ENCODE peak calls at places on chromosome 13, in seven cellular contexts. R is CD4-positive, CD25-positive, alpha-beta regulatory T cell; E is thoracic aorta; H is neural progenitor cell; F is heart right ventricle; Y is effector memory CD4-positive, alpha-beta T cell; C is uterus. O is an unnamed sample.

GRCh38 chr13:27131202-27131623 is 40.4 kb downstream of the USP12 start:
- DNase-seq in R (peak; percentile 77), H (no peak), C (no peak), F (no peak), E (no peak), Y (peak; percentile 51), O (peak; percentile 95)

GRCh38 chr13:87498681-87499080 is 172.5 kb upstream of the SLITRK5 start:
- DNase-seq in H (peak; percentile 49), Y (no peak), C (no peak), E (no peak), R (no peak), F (no peak), O (peak; percentile 7)

GRCh38 chr13:31824705-31825512 is 85.6 kb downstream of the RXFP2 start:
- DNase-seq in F (peak; percentile 37), E (no peak), R (no peak), Y (no peak), C (no peak), H (no peak), O (no peak)

GRCh38 chr13:27379694-27380596 is 44.5 kb upstream of the GTF3A start:
- DNase-seq in C (peak; percentile 25), Y (peak; percentile 22), R (peak; percentile 38), H (peak; percentile 83), E (no peak), F (no peak), O (peak; percentile 47)

GRCh38 chr13:33169273-33169980 is 116.1 kb downstream of the STARD13 start:
- DNase-seq in E (no peak), H (no peak), Y (no peak), R (no peak), C (no peak), F (no peak), O (peak; percentile 92)

GRCh38 chr13:73939603-73940002 is 194.6 kb downstream of the KLF12 start:
- DNase-seq in H (no peak), R (no peak), E (no peak), C (no peak), F (no peak), Y (no peak), O (no peak)

GRCh38 chr13:27245610-27246009 is 5.7 kb upstream of the RPL21 start:
- DNase-seq in H (no peak), R (no peak), F (no peak), C (no peak), Y (no peak), E (no peak), O (no peak)

GRCh38 chr13:93730780-93731179 is 504.2 kb downstream of the GPC6 start:
- DNase-seq in F (no peak), Y (no peak), R (no peak), E (no peak), C (no peak), H (no peak), O (no peak)

GRCh38 chr13:79799466-79799865 is 318.5 kb downstream of the NDFIP2 start:
- DNase-seq in H (no peak), Y (no peak), C (no peak), E (no peak), R (no peak), F (no peak), O (no peak)

GRCh38 chr13:51784097-51784496 is 19.9 kb downstream of the DHRS12 start:
- DNase-seq in C (no peak), Y (no peak), F (no peak), H (no peak), R (no peak), E (no peak), O (no peak)
- H3K27me3 ChIP-seq in C (no peaks in the 10 kb centered on the region), Y (no peaks in the 10 kb centered on the region), F (no peaks in the 10 kb centered on the region), H (no peaks in the 10 kb centered on the region), R (no peaks in the 10 kb centered on the region), E (no peaks in the 10 kb centered on the region), O (no peaks in the 10 kb centered on the region)

DNA sequence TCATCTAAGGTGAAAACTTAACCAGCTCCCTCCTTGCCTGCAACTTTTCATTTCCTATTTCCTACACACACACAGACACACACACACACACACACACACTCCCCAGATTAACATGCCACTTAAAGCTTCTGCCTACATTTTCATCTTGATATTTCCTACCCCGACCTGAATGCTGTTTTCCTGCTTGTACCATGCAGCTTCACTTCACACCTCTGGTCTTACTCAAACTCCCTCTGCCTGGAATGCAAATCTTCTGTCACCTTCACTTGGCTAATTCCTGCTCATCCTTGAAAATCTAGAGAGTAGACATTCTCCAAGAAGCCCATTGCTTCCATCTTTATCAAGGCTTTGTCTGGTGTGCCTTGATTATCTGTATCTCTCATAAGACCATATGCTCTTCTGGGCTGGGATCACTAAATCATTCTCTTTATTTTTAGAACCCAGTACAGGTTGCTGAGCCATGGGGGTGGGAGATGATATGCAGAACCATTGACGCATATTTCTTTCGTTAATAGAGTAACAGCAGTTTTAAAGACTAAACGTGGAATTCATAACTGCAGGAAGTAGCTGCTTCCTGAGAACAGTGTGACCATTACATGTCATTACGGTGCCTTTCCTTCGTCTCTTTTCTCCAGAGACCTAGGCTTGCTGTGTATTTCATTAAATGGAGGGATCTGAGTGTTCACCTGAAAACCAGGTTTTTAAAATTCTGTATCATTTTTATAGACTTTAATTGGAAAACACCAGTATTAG is 37.7 kb downstream of the CNMD start:
- DNase-seq in Y (no peak), F (no peak), E (no peak), C (no peak), R (no peak), H (no peak), O (no peak)
- H3K27ac ChIP-seq in Y (no peak overlapping the region), F (no peak overlapping the region), E (no peak overlapping the region), C (no peak overlapping the region), R (no peak overlapping the region), H (no peak overlapping the region), O (no peak overlapping the region)

GRCh38 chr13:40490086-40490723 is 176.2 kb downstream of the FOXO1 start:
- DNase-seq in R (peak; percentile 66), E (no peak), F (no peak), C (no peak), H (no peak), Y (peak; percentile 29), O (no peak)

GRCh38 chr13:40486518-40487163 is 179.8 kb downstream of the FOXO1 start:
- DNase-seq in R (no peak), E (no peak), C (no peak), Y (no peak), H (no peak), F (no peak), O (no peak)

GRCh38 chr13:40485611-40486517 is 180.6 kb downstream of the FOXO1 start:
- DNase-seq in Y (peak; percentile 55), F (no peak), R (peak; percentile 91), C (no peak), E (no peak), H (peak; percentile 13), O (no peak)

GRCh38 chr13:40492511-40492910 is 173.9 kb downstream of the FOXO1 start:
- DNase-seq in E (no peak), R (no peak), H (no peak), C (no peak), F (peak; percentile 65), Y (no peak), O (no peak)

GRCh38 chr13:40488869-40489391 is 177.5 kb downstream of the FOXO1 start:
- DNase-seq in C (no peak), F (no peak), R (no peak), H (no peak), E (no peak), Y (no peak), O (no peak)
- H3K4me1 ChIP-seq in C (no peaks in the 10 kb centered on the region), F (peaks cover 14% of the 10 kb centered on the region), R (peaks cover 98% of the 10 kb centered on the region), H (peaks cover 3% of the 10 kb centered on the region), E (no peaks in the 10 kb centered on the region), Y (peaks cover 59% of the 10 kb centered on the region), O (no peaks in the 10 kb centered on the region)

GRCh38 chr13:61989984-61990383 is 574.3 kb upstream of the PCDH20 start:
- DNase-seq in Y (no peak), F (no peak), C (no peak), E (no peak), H (no peak), R (no peak), O (no peak)

GRCh38 chr13:61994174-61994573 is 578.5 kb upstream of the PCDH20 start:
- DNase-seq in Y (no peak), F (no peak), C (no peak), H (no peak), R (no peak), E (no peak), O (no peak)

GRCh38 chr13:61988810-61989209 is 573.2 kb upstream of the PCDH20 start:
- DNase-seq in E (no peak), C (no peak), F (no peak), H (no peak), R (no peak), Y (no peak), O (no peak)
- H3K27me3 ChIP-seq in E (no peaks in the 10 kb centered on the region), C (no peaks in the 10 kb centered on the region), F (no peaks in the 10 kb centered on the region), H (no peaks in the 10 kb centered on the region), R (no peaks in the 10 kb centered on the region), Y (no peaks in the 10 kb centered on the region), O (no peaks in the 10 kb centered on the region)

DNA sequence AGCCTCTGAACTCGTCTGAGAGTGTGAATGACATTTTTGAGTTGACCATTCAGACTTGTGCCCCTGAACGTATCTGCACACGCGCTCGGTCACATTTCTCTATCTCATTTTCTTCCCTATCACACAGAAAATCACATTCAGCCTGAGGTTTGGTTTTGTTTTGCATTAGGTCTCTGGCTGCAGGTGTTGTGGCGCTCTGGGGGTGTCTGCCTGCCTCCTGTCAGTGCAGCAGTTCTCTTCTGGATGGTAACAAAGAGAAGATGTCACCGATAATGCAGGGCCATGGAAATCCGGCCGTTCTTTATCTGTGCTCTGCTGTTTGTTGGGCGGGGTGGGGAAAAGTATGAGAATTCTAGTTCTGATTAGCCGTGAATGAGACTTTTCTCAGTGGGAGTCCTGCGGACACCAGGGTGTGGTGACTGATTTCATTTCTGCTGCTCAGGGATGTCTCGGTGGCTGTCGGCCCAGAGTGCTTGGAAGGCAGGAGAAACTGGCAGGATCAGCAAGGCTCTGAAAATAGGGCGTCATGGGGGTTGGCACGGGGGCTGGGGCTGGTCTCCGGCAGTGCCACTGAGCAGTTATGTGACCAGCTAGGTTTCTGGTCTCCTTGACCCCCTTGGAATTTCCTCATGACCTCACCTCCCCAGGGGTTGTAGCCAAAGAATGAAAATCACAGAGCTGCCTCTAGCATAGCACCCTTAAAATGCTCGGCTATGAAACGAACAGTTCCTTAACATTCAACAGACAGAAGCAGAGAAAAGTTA is 5.1 kb downstream of the RNF113B start:
- DNase-seq in R (no peak), Y (no peak), C (peak; percentile 34), F (peak; percentile 44), E (no peak), H (peak; percentile 19), O (no peak)
- H3K27ac ChIP-seq in R (no peak overlapping the region), Y (no peak overlapping the region), C (peak overlapping the region; percentile 64), F (no peak overlapping the region), E (no peak overlapping the region), H (no peak overlapping the region), O (no peak overlapping the region)

DNA sequence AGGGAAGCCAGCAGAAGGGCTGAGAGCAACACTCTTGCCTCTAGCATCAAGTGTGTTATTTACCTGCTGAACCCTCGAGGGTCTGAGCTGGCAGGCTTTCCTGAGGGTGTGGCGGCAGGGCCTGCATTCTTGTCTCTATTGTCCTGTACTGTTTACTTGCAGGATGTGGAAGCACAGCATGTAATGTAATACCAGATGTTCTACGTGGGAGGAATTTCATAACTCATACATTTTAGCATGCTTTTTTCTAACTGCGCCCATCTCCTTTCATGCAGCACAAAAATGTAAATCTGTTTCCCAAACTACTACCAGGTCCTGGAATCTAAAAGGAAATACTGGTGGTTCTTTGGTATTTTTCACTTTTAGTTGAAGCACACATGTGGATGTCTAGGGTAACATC is 153.1 kb downstream of the RGCC start:
- DNase-seq in F (peak; percentile 45), R (no peak), Y (no peak), E (no peak), C (peak; percentile 32), H (no peak), O (peak; percentile 97)
- H3K4me1 ChIP-seq in F (peaks cover 52% of the 10 kb centered on the region), R (no peaks in the 10 kb centered on the region), Y (no peaks in the 10 kb centered on the region), E (peaks cover 12% of the 10 kb centered on the region), C (peaks cover 5% of the 10 kb centered on the region), H (peaks cover 5% of the 10 kb centered on the region), O (peaks cover 16% of the 10 kb centered on the region)